ENCODE peak calls at places on chromosomes 7 and 10, in ten cellular contexts. C is foreskin melanocyte; P is fibroblast of the aortic adventitia; O is HT1080; G is lower leg skin; S is stimulated activated CD8-positive, alpha-beta memory T cell treated with anti-CD3 and anti-CD28 coated beads, Interleukin-4, amount 100 ng/mL, for 1 hour; U is germinal center; R is naive B cell; T is OCI-M1; H is cardiac septum. L is an unnamed sample.

GRCh38 chr7:151351967-151352366 is 10.4 kb downstream of the NUB1 start:
- DNase-seq in G (no peak), R (peak; percentile 67), C (no peak), H (no peak), U (peak; percentile 63), T (no peak), P (no peak), O (no peak), S (no peak), L (no peak)

GRCh38 chr10:79488303-79488702 is 24.0 kb upstream of the EIF5AL1 start:
- DNase-seq in S (no peak), U (no peak), G (peak; percentile 81), O (peak; percentile 90), T (no peak), H (no peak), R (no peak), P (peak; percentile 95), C (peak; percentile 78), L (peak; percentile 69)

GRCh38 chr7:32618987-32619386 is 123.7 kb downstream of the AVL9 start:
- DNase-seq in P (no peak), U (no peak), H (no peak), S (no peak), R (no peak), O (peak; percentile 48), T (no peak), C (no peak), G (no peak), L (no peak)

GRCh38 chr10:132225849-132226205 is 39.1 kb downstream of the DPYSL4 start:
- DNase-seq in C (no peak), S (no peak), G (no peak), T (no peak), H (no peak), P (no peak), U (no peak), R (no peak), O (no peak), L (no peak)

GRCh38 chr7:155763721-155764431 is 48.4 kb downstream of the SHH start:
- DNase-seq in P (no peak), U (no peak), S (peak; percentile 21), T (no peak), G (no peak), H (no peak), C (no peak), O (peak; percentile 11), R (peak; percentile 19), L (no peak)

GRCh38 chr10:96614515-96614914 is 27.7 kb upstream of the TM9SF3 start:
- DNase-seq in H (no peak), S (no peak), O (peak; percentile 91), R (no peak), T (peak; percentile 88), U (no peak), P (peak; percentile 29), C (no peak), G (no peak), L (no peak)

GRCh38 chr7:43004076-43004475 is 71.9 kb downstream of the MRPL32 start:
- DNase-seq in P (no peak), R (no peak), H (no peak), O (no peak), T (peak; percentile 61), G (no peak), U (no peak), C (no peak), S (no peak), L (no peak)

GRCh38 chr7:127608446-127608845 is 9.5 kb downstream of the PAX4 start:
- DNase-seq in O (no peak), G (no peak), S (no peak), T (no peak), R (no peak), H (no peak), P (no peak), U (no peak), C (no peak), L (no peak)

GRCh38 chr10:23192741-23193434 is 776 bp downstream of the PTF1A start:
- DNase-seq in U (no peak), O (no peak), H (no peak), C (no peak), G (no peak), P (no peak), S (no peak), T (no peak), R (no peak), L (no peak)

GRCh38 chr7:85828654-85829053 is 641.8 kb upstream of the SEMA3D start:
- DNase-seq in C (no peak), R (no peak), P (peak; percentile 1), S (no peak), G (no peak), T (no peak), H (no peak), O (peak; percentile 50), U (no peak), L (no peak)

GRCh38 chr7:142919656-142920055 is 13.9 kb downstream of the TRPV5 start:
- DNase-seq in R (no peak), C (no peak), O (no peak), S (no peak), H (no peak), U (no peak), T (no peak), G (no peak), P (no peak), L (no peak)

GRCh38 chr10:12466701-12467100 is 117.4 kb downstream of the CAMK1D start:
- DNase-seq in H (no peak), S (no peak), C (no peak), R (no peak), T (no peak), G (no peak), U (no peak), P (no peak), O (peak; percentile 71), L (no peak)